ENCODE peak calls at places on chromosomes 3 and 15, in seven cellular contexts. One of them, this sample, is unnamed.

GRCh38 chr3:132486086-132486485 is 68.8 kb downstream of the DNAJC13 start:
- DNase-seq in GM10248: no peak
- DNase-seq in OCI-LY7: no peak
- DNase-seq in neural crest cell: no peak
- DNase-seq in pancreas: no peak
- DNase-seq in tibial artery: no peak
- DNase-seq in A549: no peak
- DNase-seq in this sample: no peak

GRCh38 chr3:110620118-110620517 is 451.5 kb upstream of the NECTIN3 start:
- DNase-seq in GM10248: no peak
- DNase-seq in OCI-LY7: no peak
- DNase-seq in neural crest cell: no peak
- DNase-seq in pancreas: no peak
- DNase-seq in tibial artery: no peak
- DNase-seq in A549: no peak
- DNase-seq in this sample: no peak

GRCh38 chr15:41655716-41656115 is 4.5 kb upstream of the MGA start:
- DNase-seq in GM10248: no peak
- DNase-seq in OCI-LY7: no peak
- DNase-seq in neural crest cell: no peak
- DNase-seq in pancreas: no peak
- DNase-seq in tibial artery: no peak
- DNase-seq in A549: no peak
- DNase-seq in this sample: no peak

GRCh38 chr15:80059786-80060489 is 462 bp downstream of the ZFAND6 start:
- DNase-seq in GM10248: peak; percentile 79
- DNase-seq in OCI-LY7: peak; percentile 86
- DNase-seq in neural crest cell: no peak
- DNase-seq in pancreas: no peak
- DNase-seq in tibial artery: peak; percentile 31
- DNase-seq in A549: peak; percentile 72
- DNase-seq in this sample: peak; percentile 76

GRCh38 chr3:78941587-78941986 is 826.2 kb downstream of the ROBO1 start:
- DNase-seq in GM10248: peak; percentile 20
- DNase-seq in OCI-LY7: no peak
- DNase-seq in neural crest cell: no peak
- DNase-seq in pancreas: no peak
- DNase-seq in tibial artery: no peak
- DNase-seq in A549: peak; percentile 3
- DNase-seq in this sample: no peak

GRCh38 chr15:92059036-92059970 is 205.8 kb downstream of the SLCO3A1 start:
- DNase-seq in GM10248: no peak
- DNase-seq in OCI-LY7: no peak
- DNase-seq in neural crest cell: no peak
- DNase-seq in pancreas: no peak
- DNase-seq in tibial artery: no peak
- DNase-seq in A549: no peak
- DNase-seq in this sample: no peak

GRCh38 chr3:185187391-185187790 is 34.5 kb upstream of the C3orf70 start:
- DNase-seq in GM10248: no peak
- DNase-seq in OCI-LY7: no peak
- DNase-seq in neural crest cell: no peak
- DNase-seq in pancreas: no peak
- DNase-seq in tibial artery: no peak
- DNase-seq in A549: no peak
- DNase-seq in this sample: no peak

GRCh38 chr3:107690522-107691138 is 167.9 kb downstream of the BBX start:
- DNase-seq in GM10248: peak; percentile 26
- DNase-seq in OCI-LY7: peak; percentile 65
- DNase-seq in neural crest cell: no peak
- DNase-seq in pancreas: no peak
- DNase-seq in tibial artery: no peak
- DNase-seq in A549: peak; percentile 30
- DNase-seq in this sample: no peak

GRCh38 chr3:140152851-140153640 is 218.1 kb downstream of the CLSTN2 start:
- DNase-seq in GM10248: no peak
- DNase-seq in OCI-LY7: no peak
- DNase-seq in neural crest cell: no peak
- DNase-seq in pancreas: no peak
- DNase-seq in tibial artery: no peak
- DNase-seq in A549: no peak
- DNase-seq in this sample: no peak

GRCh38 chr3:41683666-41684350 is 278.1 kb downstream of the ULK4 start:
- DNase-seq in GM10248: no peak
- DNase-seq in OCI-LY7: no peak
- DNase-seq in neural crest cell: no peak
- DNase-seq in pancreas: no peak
- DNase-seq in tibial artery: no peak
- DNase-seq in A549: no peak
- DNase-seq in this sample: no peak

GRCh38 chr15:97235285-97235985 is 725.1 kb upstream of the ARRDC4 start:
- DNase-seq in GM10248: no peak
- DNase-seq in OCI-LY7: peak; percentile 5
- DNase-seq in neural crest cell: peak; percentile 74
- DNase-seq in pancreas: peak; percentile 34
- DNase-seq in tibial artery: no peak
- DNase-seq in A549: peak; percentile 45
- DNase-seq in this sample: peak; percentile 72

GRCh38 chr15:37125143-37125542 is 24.8 kb upstream of the MEIS2 start:
- DNase-seq in GM10248: no peak
- DNase-seq in OCI-LY7: no peak
- DNase-seq in neural crest cell: no peak
- DNase-seq in pancreas: no peak
- DNase-seq in tibial artery: no peak
- DNase-seq in A549: no peak
- DNase-seq in this sample: no peak

GRCh38 chr15:79849789-79850188 is 47.0 kb downstream of the MTHFS start:
- DNase-seq in GM10248: no peak
- DNase-seq in OCI-LY7: peak; percentile 54
- DNase-seq in neural crest cell: peak; percentile 44
- DNase-seq in pancreas: no peak
- DNase-seq in tibial artery: no peak
- DNase-seq in A549: peak; percentile 25
- DNase-seq in this sample: peak; percentile 68

GRCh38 chr3:80445641-80446040 is 677.8 kb upstream of the ROBO1 start:
- DNase-seq in GM10248: no peak
- DNase-seq in OCI-LY7: no peak
- DNase-seq in neural crest cell: no peak
- DNase-seq in pancreas: no peak
- DNase-seq in tibial artery: no peak
- DNase-seq in A549: no peak
- DNase-seq in this sample: no peak

GRCh38 chr3:192259661-192260060 is 467.7 kb downstream of the FGF12 start:
- DNase-seq in GM10248: no peak
- DNase-seq in OCI-LY7: no peak
- DNase-seq in neural crest cell: no peak
- DNase-seq in pancreas: no peak
- DNase-seq in tibial artery: no peak
- DNase-seq in A549: no peak
- DNase-seq in this sample: no peak

GRCh38 chr3:87997298-87997697 is 61.5 kb downstream of the CGGBP1 start:
- DNase-seq in GM10248: no peak
- DNase-seq in OCI-LY7: no peak
- DNase-seq in neural crest cell: no peak
- DNase-seq in pancreas: no peak
- DNase-seq in tibial artery: peak; percentile 34
- DNase-seq in A549: no peak
- DNase-seq in this sample: no peak

GRCh38 chr3:129607391-129608068 is 1.1 kb upstream of the PLXND1 start:
- DNase-seq in GM10248: no peak
- DNase-seq in OCI-LY7: no peak
- DNase-seq in neural crest cell: no peak
- DNase-seq in pancreas: no peak
- DNase-seq in tibial artery: no peak
- DNase-seq in A549: no peak
- DNase-seq in this sample: no peak

GRCh38 chr3:129604223-129604941 is 2.1 kb downstream of the PLXND1 start:
- DNase-seq in GM10248: no peak
- DNase-seq in OCI-LY7: no peak
- DNase-seq in neural crest cell: no peak
- DNase-seq in pancreas: no peak
- DNase-seq in tibial artery: no peak
- DNase-seq in A549: no peak
- DNase-seq in this sample: no peak

GRCh38 chr3:129604942-129605592 is 1.4 kb downstream of the PLXND1 start:
- DNase-seq in GM10248: no peak
- DNase-seq in OCI-LY7: no peak
- DNase-seq in neural crest cell: peak; percentile 47
- DNase-seq in pancreas: no peak
- DNase-seq in tibial artery: no peak
- DNase-seq in A549: no peak
- DNase-seq in this sample: peak; percentile 78

GRCh38 chr3:129606522-129607390 is at the start of gene PLXND1:
- DNase-seq in GM10248: peak; percentile 79
- DNase-seq in OCI-LY7: no peak
- DNase-seq in neural crest cell: peak; percentile 46
- DNase-seq in pancreas: peak; percentile 70
- DNase-seq in tibial artery: peak; percentile 80
- DNase-seq in A549: peak; percentile 53
- DNase-seq in this sample: peak; percentile 67

DNA sequence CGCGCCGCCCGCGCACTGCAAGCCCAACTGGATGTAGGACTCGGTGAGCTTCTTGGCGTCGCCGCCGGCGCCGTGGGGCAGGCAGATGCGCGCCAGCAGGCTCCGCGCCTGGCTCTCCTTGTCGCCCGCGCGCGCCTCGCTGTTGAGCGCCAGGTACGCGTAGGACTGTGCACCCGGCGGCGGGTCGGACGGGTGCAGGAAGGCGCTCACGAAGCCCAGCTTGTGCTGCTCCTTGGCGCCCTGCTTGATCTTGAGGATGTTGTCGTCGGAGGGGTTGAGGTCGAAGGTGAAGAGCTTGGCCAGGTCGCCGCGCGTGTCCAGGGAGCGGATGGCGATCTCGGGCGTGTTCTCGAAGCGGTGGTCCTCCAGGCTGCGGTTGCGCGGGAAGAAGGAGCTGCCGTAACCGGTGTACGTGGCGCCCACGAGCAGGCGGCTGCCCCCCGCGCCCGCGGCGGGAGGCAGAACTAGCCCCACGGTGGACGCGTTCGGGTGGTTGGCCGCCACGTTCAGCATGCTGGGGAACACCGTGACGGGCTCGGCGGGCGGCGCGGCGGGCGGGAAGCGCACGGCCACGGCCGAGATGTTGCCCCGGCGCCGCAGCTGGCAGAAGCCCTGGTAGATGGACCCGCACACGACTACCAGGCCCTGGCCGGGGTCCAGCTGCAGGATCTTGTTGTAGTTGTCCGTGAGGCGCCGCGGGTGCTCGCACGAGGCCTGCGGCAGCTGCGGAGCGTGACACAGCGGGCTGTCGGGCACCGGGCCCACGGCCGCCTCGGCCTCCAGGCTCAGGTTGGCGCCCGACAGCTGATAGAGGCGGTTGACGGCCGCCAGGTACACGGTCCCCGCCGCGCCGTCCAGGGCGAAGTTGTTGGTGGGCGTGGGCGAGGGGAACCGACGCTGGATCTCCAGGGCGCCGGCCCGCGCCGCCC is 619 bp downstream of the PLXND1 start:
- DNase-seq in GM10248: no peak
- DNase-seq in OCI-LY7: peak; percentile 32
- DNase-seq in neural crest cell: no peak
- DNase-seq in pancreas: peak; percentile 77
- DNase-seq in tibial artery: no peak
- DNase-seq in A549: peak; percentile 36
- DNase-seq in this sample: no peak
- TF ChIP-seq CTCF in GM10248: no peak
- TF ChIP-seq CTCF in OCI-LY7: no peak
- TF ChIP-seq CTCF in neural crest cell: no peak
- TF ChIP-seq CTCF in pancreas: no peak
- TF ChIP-seq CTCF in tibial artery: peak; percentile 5
- TF ChIP-seq CTCF in A549: no peak
- TF ChIP-seq CTCF in this sample: no peak

DNA sequence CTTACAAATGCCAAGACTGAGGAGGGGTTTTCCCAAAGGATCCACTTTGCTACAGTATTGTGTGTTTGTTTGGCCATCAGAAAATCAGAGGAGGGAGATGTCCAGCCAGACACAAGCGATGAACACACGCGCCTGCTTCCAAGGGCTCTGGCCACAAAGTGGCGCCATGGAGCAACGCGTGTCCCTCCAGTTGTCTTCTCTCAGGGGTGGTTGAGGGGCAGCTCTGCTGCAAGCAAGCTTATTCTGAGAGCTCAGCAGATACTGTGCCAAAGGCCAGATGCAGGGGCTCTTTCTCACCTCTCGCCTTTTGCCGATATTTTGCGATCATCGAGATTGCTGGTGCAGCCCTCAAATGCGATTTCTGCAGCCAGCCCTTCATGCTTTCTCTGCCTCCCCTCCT is 88.9 kb upstream of the OSBPL11 start:
- DNase-seq in GM10248: no peak
- DNase-seq in OCI-LY7: peak; percentile 4
- DNase-seq in neural crest cell: peak; percentile 40
- DNase-seq in pancreas: no peak
- DNase-seq in tibial artery: no peak
- DNase-seq in A549: no peak
- DNase-seq in this sample: peak; percentile 69
- TF ChIP-seq CTCF in GM10248: peak; percentile 31
- TF ChIP-seq CTCF in OCI-LY7: peak; percentile 51
- TF ChIP-seq CTCF in neural crest cell: peak; percentile 52
- TF ChIP-seq CTCF in pancreas: no peak
- TF ChIP-seq CTCF in tibial artery: peak; percentile 28
- TF ChIP-seq CTCF in A549: no peak
- TF ChIP-seq CTCF in this sample: peak; percentile 25

GRCh38 chr3:148950806-148951205 is 40.5 kb upstream of the GYG1 start:
- DNase-seq in GM10248: no peak
- DNase-seq in OCI-LY7: peak; percentile 28
- DNase-seq in neural crest cell: no peak
- DNase-seq in pancreas: no peak
- DNase-seq in tibial artery: no peak
- DNase-seq in A549: no peak
- DNase-seq in this sample: no peak
- TF ChIP-seq CTCF in GM10248: peak; percentile 10
- TF ChIP-seq CTCF in OCI-LY7: peak; percentile 73
- TF ChIP-seq CTCF in neural crest cell: peak; percentile 12
- TF ChIP-seq CTCF in pancreas: no peak
- TF ChIP-seq CTCF in tibial artery: no peak
- TF ChIP-seq CTCF in A549: no peak
- TF ChIP-seq CTCF in this sample: no peak

DNA sequence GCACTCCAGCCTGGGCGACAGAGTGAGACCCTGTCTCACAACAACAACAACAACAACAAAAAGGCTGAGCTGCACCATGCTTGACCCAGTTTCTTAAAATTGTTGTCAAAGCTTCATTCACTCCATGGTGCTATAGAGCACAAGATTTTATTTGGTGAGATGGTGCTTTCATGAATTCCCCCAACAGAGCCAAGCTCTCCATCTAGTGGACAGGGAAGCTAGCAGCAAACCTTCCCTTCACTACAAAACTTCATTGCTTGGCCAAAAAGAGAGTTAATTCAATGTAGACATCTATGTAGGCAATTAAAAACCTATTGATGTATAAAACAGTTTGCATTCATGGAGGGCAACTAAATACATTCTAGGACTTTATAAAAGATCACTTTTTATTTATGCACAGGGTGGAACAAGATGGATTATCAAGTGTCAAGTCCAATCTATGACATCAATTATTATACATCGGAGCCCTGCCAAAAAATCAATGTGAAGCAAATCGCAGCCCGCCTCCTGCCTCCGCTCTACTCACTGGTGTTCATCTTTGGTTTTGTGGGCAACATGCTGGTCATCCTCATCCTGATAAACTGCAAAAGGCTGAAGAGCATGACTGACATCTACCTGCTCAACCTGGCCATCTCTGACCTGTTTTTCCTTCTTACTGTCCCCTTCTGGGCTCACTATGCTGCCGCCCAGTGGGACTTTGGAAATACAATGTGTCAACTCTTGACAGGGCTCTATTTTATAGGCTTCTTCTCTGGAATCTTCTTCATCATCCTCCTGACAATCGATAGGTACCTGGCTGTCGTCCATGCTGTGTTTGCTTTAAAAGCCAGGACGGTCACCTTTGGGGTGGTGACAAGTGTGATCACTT is 2.0 kb downstream of the CCR5 start:
- DNase-seq in GM10248: no peak
- DNase-seq in OCI-LY7: peak; percentile 14
- DNase-seq in neural crest cell: no peak
- DNase-seq in pancreas: no peak
- DNase-seq in tibial artery: no peak
- DNase-seq in A549: no peak
- DNase-seq in this sample: no peak
- TF ChIP-seq CTCF in GM10248: peak; percentile 64
- TF ChIP-seq CTCF in OCI-LY7: peak; percentile 69
- TF ChIP-seq CTCF in neural crest cell: peak; percentile 58
- TF ChIP-seq CTCF in pancreas: no peak
- TF ChIP-seq CTCF in tibial artery: peak; percentile 6
- TF ChIP-seq CTCF in A549: peak; percentile 17
- TF ChIP-seq CTCF in this sample: no peak

This sample was measured in glutamatergic neuron.